ENCODE peak calls at places on chromosomes 1 and 21, in ten cellular contexts. One of them, this sample, is unnamed.

GRCh38 chr1:165898837-165899236 is 71.4 kb downstream of the UCK2 start:
- DNase-seq in T follicular helper cell: no peak
- DNase-seq in naive thymus-derived CD8-positive, alpha-beta T cell: no peak
- DNase-seq in dorsolateral prefrontal cortex: no peak
- DNase-seq in kidney glomerular epithelial cell: peak; percentile 95
- DNase-seq in stimulated activated CD4-positive, alpha-beta T cell treated with anti-CD3 and anti-CD28 coated beads, TNF-alpha, amount 100 ng/mL, for 48 hours: no peak
- DNase-seq in HEK293T: no peak
- DNase-seq in NCI-H748 treated with DMSO at 0.1 percent for 48 hours: no peak
- DNase-seq in Kasumi-1: no peak
- DNase-seq in kidney epithelial cell: peak; percentile 99
- DNase-seq in this sample: no peak

GRCh38 chr1:106290805-106291537 is 765.5 kb upstream of the PRMT6 start:
- DNase-seq in T follicular helper cell: no peak
- DNase-seq in naive thymus-derived CD8-positive, alpha-beta T cell: no peak
- DNase-seq in dorsolateral prefrontal cortex: no peak
- DNase-seq in kidney glomerular epithelial cell: no peak
- DNase-seq in stimulated activated CD4-positive, alpha-beta T cell treated with anti-CD3 and anti-CD28 coated beads, TNF-alpha, amount 100 ng/mL, for 48 hours: no peak
- DNase-seq in HEK293T: no peak
- DNase-seq in NCI-H748 treated with DMSO at 0.1 percent for 48 hours: no peak
- DNase-seq in Kasumi-1: no peak
- DNase-seq in kidney epithelial cell: no peak
- DNase-seq in this sample: no peak

GRCh38 chr1:158093376-158093775 is 87.3 kb upstream of the CD1D start:
- DNase-seq in T follicular helper cell: no peak
- DNase-seq in naive thymus-derived CD8-positive, alpha-beta T cell: no peak
- DNase-seq in dorsolateral prefrontal cortex: no peak
- DNase-seq in kidney glomerular epithelial cell: no peak
- DNase-seq in stimulated activated CD4-positive, alpha-beta T cell treated with anti-CD3 and anti-CD28 coated beads, TNF-alpha, amount 100 ng/mL, for 48 hours: no peak
- DNase-seq in HEK293T: no peak
- DNase-seq in NCI-H748 treated with DMSO at 0.1 percent for 48 hours: no peak
- DNase-seq in Kasumi-1: no peak
- DNase-seq in kidney epithelial cell: no peak
- DNase-seq in this sample: no peak

GRCh38 chr1:158506369-158506987 is 34.5 kb downstream of the OR10R2 start:
- DNase-seq in T follicular helper cell: peak; percentile 19
- DNase-seq in naive thymus-derived CD8-positive, alpha-beta T cell: no peak
- DNase-seq in dorsolateral prefrontal cortex: no peak
- DNase-seq in kidney glomerular epithelial cell: peak; percentile 36
- DNase-seq in stimulated activated CD4-positive, alpha-beta T cell treated with anti-CD3 and anti-CD28 coated beads, TNF-alpha, amount 100 ng/mL, for 48 hours: peak; percentile 13
- DNase-seq in HEK293T: peak; percentile 22
- DNase-seq in NCI-H748 treated with DMSO at 0.1 percent for 48 hours: no peak
- DNase-seq in Kasumi-1: peak; percentile 49
- DNase-seq in kidney epithelial cell: no peak
- DNase-seq in this sample: peak; percentile 20

GRCh38 chr1:15741183-15741850 is 982 bp upstream of the TMEM82 start:
- DNase-seq in T follicular helper cell: peak; percentile 46
- DNase-seq in naive thymus-derived CD8-positive, alpha-beta T cell: peak; percentile 54
- DNase-seq in dorsolateral prefrontal cortex: peak; percentile 76
- DNase-seq in kidney glomerular epithelial cell: peak; percentile 58
- DNase-seq in stimulated activated CD4-positive, alpha-beta T cell treated with anti-CD3 and anti-CD28 coated beads, TNF-alpha, amount 100 ng/mL, for 48 hours: peak; percentile 52
- DNase-seq in HEK293T: peak; percentile 84
- DNase-seq in NCI-H748 treated with DMSO at 0.1 percent for 48 hours: peak; percentile 69
- DNase-seq in Kasumi-1: peak; percentile 39
- DNase-seq in kidney epithelial cell: no peak
- DNase-seq in this sample: peak; percentile 92

GRCh38 chr1:64549464-64550239 is 79.7 kb downstream of the CACHD1 start:
- DNase-seq in T follicular helper cell: no peak
- DNase-seq in naive thymus-derived CD8-positive, alpha-beta T cell: no peak
- DNase-seq in dorsolateral prefrontal cortex: no peak
- DNase-seq in kidney glomerular epithelial cell: no peak
- DNase-seq in stimulated activated CD4-positive, alpha-beta T cell treated with anti-CD3 and anti-CD28 coated beads, TNF-alpha, amount 100 ng/mL, for 48 hours: no peak
- DNase-seq in HEK293T: no peak
- DNase-seq in NCI-H748 treated with DMSO at 0.1 percent for 48 hours: no peak
- DNase-seq in Kasumi-1: no peak
- DNase-seq in kidney epithelial cell: no peak
- DNase-seq in this sample: no peak

GRCh38 chr1:192951961-192952460 is 107.1 kb downstream of the UCHL5 start:
- DNase-seq in T follicular helper cell: no peak
- DNase-seq in naive thymus-derived CD8-positive, alpha-beta T cell: no peak
- DNase-seq in dorsolateral prefrontal cortex: no peak
- DNase-seq in kidney glomerular epithelial cell: peak; percentile 45
- DNase-seq in stimulated activated CD4-positive, alpha-beta T cell treated with anti-CD3 and anti-CD28 coated beads, TNF-alpha, amount 100 ng/mL, for 48 hours: no peak
- DNase-seq in HEK293T: no peak
- DNase-seq in NCI-H748 treated with DMSO at 0.1 percent for 48 hours: no peak
- DNase-seq in Kasumi-1: peak; percentile 11
- DNase-seq in kidney epithelial cell: peak; percentile 79
- DNase-seq in this sample: no peak

GRCh38 chr21:43978060-43978459 is 34.0 kb upstream of the TRAPPC10 start:
- DNase-seq in T follicular helper cell: no peak
- DNase-seq in naive thymus-derived CD8-positive, alpha-beta T cell: no peak
- DNase-seq in dorsolateral prefrontal cortex: no peak
- DNase-seq in kidney glomerular epithelial cell: no peak
- DNase-seq in stimulated activated CD4-positive, alpha-beta T cell treated with anti-CD3 and anti-CD28 coated beads, TNF-alpha, amount 100 ng/mL, for 48 hours: no peak
- DNase-seq in HEK293T: no peak
- DNase-seq in NCI-H748 treated with DMSO at 0.1 percent for 48 hours: no peak
- DNase-seq in Kasumi-1: no peak
- DNase-seq in kidney epithelial cell: no peak
- DNase-seq in this sample: no peak

GRCh38 chr1:112893288-112894009 is 62.5 kb downstream of the SLC16A1 start:
- DNase-seq in T follicular helper cell: no peak
- DNase-seq in naive thymus-derived CD8-positive, alpha-beta T cell: no peak
- DNase-seq in dorsolateral prefrontal cortex: no peak
- DNase-seq in kidney glomerular epithelial cell: no peak
- DNase-seq in stimulated activated CD4-positive, alpha-beta T cell treated with anti-CD3 and anti-CD28 coated beads, TNF-alpha, amount 100 ng/mL, for 48 hours: no peak
- DNase-seq in HEK293T: no peak
- DNase-seq in NCI-H748 treated with DMSO at 0.1 percent for 48 hours: no peak
- DNase-seq in Kasumi-1: no peak
- DNase-seq in kidney epithelial cell: no peak
- DNase-seq in this sample: no peak

GRCh38 chr1:59007820-59008598 is 224.2 kb upstream of the JUN start:
- DNase-seq in T follicular helper cell: no peak
- DNase-seq in naive thymus-derived CD8-positive, alpha-beta T cell: no peak
- DNase-seq in dorsolateral prefrontal cortex: no peak
- DNase-seq in kidney glomerular epithelial cell: peak; percentile 29
- DNase-seq in stimulated activated CD4-positive, alpha-beta T cell treated with anti-CD3 and anti-CD28 coated beads, TNF-alpha, amount 100 ng/mL, for 48 hours: peak; percentile 11
- DNase-seq in HEK293T: no peak
- DNase-seq in NCI-H748 treated with DMSO at 0.1 percent for 48 hours: no peak
- DNase-seq in Kasumi-1: no peak
- DNase-seq in kidney epithelial cell: no peak
- DNase-seq in this sample: no peak

GRCh38 chr1:212769372-212770167 is 22.0 kb downstream of the NSL1 start:
- DNase-seq in T follicular helper cell: no peak
- DNase-seq in naive thymus-derived CD8-positive, alpha-beta T cell: no peak
- DNase-seq in dorsolateral prefrontal cortex: no peak
- DNase-seq in kidney glomerular epithelial cell: no peak
- DNase-seq in stimulated activated CD4-positive, alpha-beta T cell treated with anti-CD3 and anti-CD28 coated beads, TNF-alpha, amount 100 ng/mL, for 48 hours: no peak
- DNase-seq in HEK293T: no peak
- DNase-seq in NCI-H748 treated with DMSO at 0.1 percent for 48 hours: no peak
- DNase-seq in Kasumi-1: no peak
- DNase-seq in kidney epithelial cell: no peak
- DNase-seq in this sample: no peak

This sample was measured in NCI-H526.